ENCODE peak calls at places on chromosomes 4 and X, in five cellular contexts. D is GM12864, U is neuronal stem cell, K is memory B cell, A is GM20000. Q is an unnamed sample.

GRCh38 chrX:15882704-15883539 is 28.3 kb upstream of the AP1S2 start:
- DNase-seq in D (peak), U (no peak), K (no peak), A (no peak), Q (peak)

GRCh38 chr4:76748649-76749048 is 149.3 kb downstream of the SOWAHB start:
- DNase-seq in D (no peak), U (no peak), K (no peak), A (peak), Q (no peak)

GRCh38 chrX:136268051-136269048 is 17.1 kb upstream of the MAP7D3 start:
- DNase-seq in D (peak), U (no peak), K (peak), A (peak), Q (peak)

GRCh38 chr4:153143527-153144348 is 60.5 kb upstream of the TRIM2 start:
- DNase-seq in D (no peak), U (no peak), K (no peak), A (no peak), Q (no peak)

GRCh38 chr4:15106417-15106816 is 104.1 kb downstream of the CPEB2 start:
- DNase-seq in D (no peak), U (no peak), K (no peak), A (no peak), Q (no peak)

GRCh38 chr4:138414202-138414601 is 172.1 kb upstream of the SLC7A11 start:
- DNase-seq in D (no peak), U (no peak), K (no peak), A (no peak), Q (no peak)

GRCh38 chr4:139655116-139655515 is 10.5 kb upstream of the MGST2 start:
- DNase-seq in D (no peak), U (no peak), K (no peak), A (no peak), Q (no peak)

GRCh38 chrX:22664826-22665225 is 334.9 kb upstream of the DDX53 start:
- DNase-seq in D (no peak), U (no peak), K (no peak), A (no peak), Q (no peak)

GRCh38 chr4:45693746-45694145 is 430.1 kb downstream of the GABRG1 start:
- DNase-seq in D (no peak), U (no peak), K (no peak), A (no peak), Q (no peak)

GRCh38 chr4:9969526-9970398 is 51.5 kb downstream of the SLC2A9 start:
- DNase-seq in D (no peak), U (no peak), K (no peak), A (no peak), Q (no peak)

GRCh38 chr4:766559-767283 is 59.2 kb downstream of the CPLX1 start:
- DNase-seq in D (no peak), U (no peak), K (no peak), A (no peak), Q (no peak)

GRCh38 chrX:2935364-2935748 is 6.2 kb upstream of the ARSD start:
- DNase-seq in D (no peak), U (no peak), K (no peak), A (no peak), Q (no peak)

GRCh38 chr4:180946188-180946587 is 1297.0 kb upstream of the TENM3 start:
- DNase-seq in D (no peak), U (no peak), K (no peak), A (no peak), Q (no peak)

GRCh38 chr4:181258569-181258968 is 984.6 kb upstream of the TENM3 start:
- DNase-seq in D (no peak), U (no peak), K (no peak), A (no peak), Q (no peak)

GRCh38 chr4:40270609-40271008 is 64.5 kb upstream of the CHRNA9 start:
- DNase-seq in D (no peak), U (no peak), K (no peak), A (no peak), Q (no peak)

GRCh38 chrX:107117993-107118321 is 665 bp downstream of the RBM41 start:
- DNase-seq in D (peak), U (peak), K (no peak), A (no peak), Q (no peak)

GRCh38 chr4:169231647-169232262 is 39.0 kb downstream of the SH3RF1 start:
- DNase-seq in D (no peak), U (no peak), K (no peak), A (no peak), Q (no peak)

GRCh38 chr4:147596976-147597375 is 20.2 kb upstream of the TMEM184C start:
- DNase-seq in D (no peak), U (no peak), K (no peak), A (no peak), Q (no peak)

GRCh38 chrX:16484338-16484737 is 165.6 kb upstream of the S100G start:
- DNase-seq in D (no peak), U (no peak), K (no peak), A (no peak), Q (no peak)

GRCh38 chrX:151745651-151746050 is 11.1 kb downstream of the CNGA2 start:
- DNase-seq in D (no peak), U (no peak), K (no peak), A (no peak), Q (no peak)

GRCh38 chrX:37378399-37378798 is 29.2 kb downstream of the PRRG1 start:
- DNase-seq in D (no peak), U (no peak), K (no peak), A (no peak), Q (no peak)

GRCh38 chr4:25180524-25181131 is 20.4 kb upstream of the SEPSECS start:
- DNase-seq in D (peak), U (peak), K (peak), A (peak), Q (no peak)

GRCh38 chr4:63583561-63583960 is 825.7 kb downstream of the TECRL start:
- DNase-seq in D (no peak), U (no peak), K (no peak), A (no peak), Q (no peak)

GRCh38 chr4:144646523-144647094 is 653 bp downstream of the HHIP start:
- DNase-seq in D (no peak), U (no peak), K (no peak), A (peak), Q (peak)

GRCh38 chr4:172709376-172709775 is 459.2 kb upstream of the GALNT7 start:
- DNase-seq in D (no peak), U (peak), K (no peak), A (no peak), Q (no peak)

GRCh38 chrX:129359269-129359668 is 164.0 kb downstream of the SMARCA1 start:
- DNase-seq in D (no peak), U (no peak), K (no peak), A (no peak), Q (no peak)

GRCh38 chr4:56981795-56982201 is 3.1 kb downstream of the POLR2B start:
- DNase-seq in D (no peak), U (no peak), K (no peak), A (no peak), Q (no peak)

GRCh38 chr4:139819082-139819481 is 153.5 kb downstream of the MGST2 start:
- DNase-seq in D (no peak), U (no peak), K (no peak), A (no peak), Q (no peak)

GRCh38 chr4:61200195-61200990 is at the start of gene ADGRL3:
- DNase-seq in D (no peak), U (peak), K (no peak), A (peak), Q (no peak)

GRCh38 chrX:65528705-65529340 is 5.8 kb downstream of the LAS1L start:
- DNase-seq in D (no peak), U (peak), K (peak), A (peak), Q (no peak)

GRCh38 chr4:7933631-7934510 is 5.8 kb downstream of the AFAP1 start:
- DNase-seq in D (no peak), U (no peak), K (no peak), A (no peak), Q (no peak)

GRCh38 chr4:157587681-157588423 is 367.3 kb downstream of the GRIA2 start:
- DNase-seq in D (no peak), U (no peak), K (no peak), A (no peak), Q (no peak)

GRCh38 chr4:107213880-107214279 is 177.8 kb upstream of the DKK2 start:
- DNase-seq in D (no peak), U (no peak), K (no peak), A (no peak), Q (no peak)

GRCh38 chr4:113212613-113213012 is 163.2 kb downstream of the ANK2 start:
- DNase-seq in D (no peak), U (peak), K (no peak), A (no peak), Q (no peak)

GRCh38 chr4:87419578-87420249 is 2.7 kb upstream of the NUDT9 start:
- DNase-seq in D (no peak), U (no peak), K (no peak), A (no peak), Q (no peak)

GRCh38 chr4:128068927-128069326 is 7.8 kb downstream of the LARP1B start:
- DNase-seq in D (no peak), U (no peak), K (no peak), A (no peak), Q (no peak)

GRCh38 chr4:4694296-4694772 is 152.5 kb upstream of the STX18 start:
- DNase-seq in D (no peak), U (no peak), K (no peak), A (no peak), Q (no peak)

Q was measured in GM06990.